ENCODE peak calls at places on chromosomes 16 and 17, in seven cellular contexts. D is spleen, Y is epithelial cell of esophagus, B is GM12865, K is uterus, E is AG10803, F is hepatocyte. P is an unnamed sample.

GRCh38 chr16:89721644-89722391 is 481 bp downstream of the ZNF276 start:
- DNase-seq in D (peak), Y (peak), B (peak), K (peak), E (peak), F (peak), P (no peak)

GRCh38 chr17:69326302-69327059 is 452 bp downstream of the ABCA5 start:
- DNase-seq in D (no peak), Y (peak), B (peak), K (no peak), E (peak), F (peak), P (peak)

GRCh38 chr16:31875112-31875803 is 1.7 kb downstream of the ZNF267 start:
- DNase-seq in D (no peak), Y (peak), B (no peak), K (no peak), E (peak), F (no peak), P (no peak)

GRCh38 chr17:37770631-37771518 is 26.0 kb upstream of the HNF1B start:
- DNase-seq in D (no peak), Y (peak), B (peak), K (no peak), E (peak), F (peak), P (no peak)

GRCh38 chr17:78324391-78325075 is 35.3 kb downstream of the SOCS3 start:
- DNase-seq in D (no peak), Y (no peak), B (no peak), K (peak), E (peak), F (peak), P (no peak)

GRCh38 chr16:70522216-70523000 is 946 bp downstream of the COG4 start:
- DNase-seq in D (no peak), Y (no peak), B (peak), K (no peak), E (no peak), F (no peak), P (peak)

GRCh38 chr16:1723450-1724147 is 17.6 kb downstream of the MAPK8IP3 start:
- DNase-seq in D (no peak), Y (peak), B (peak), K (no peak), E (peak), F (peak), P (no peak)

GRCh38 chr16:16183562-16183961 is 39.7 kb downstream of the ABCC6 start:
- DNase-seq in D (no peak), Y (no peak), B (no peak), K (no peak), E (no peak), F (no peak), P (no peak)

GRCh38 chr16:50718061-50718760 is 23.7 kb upstream of the CYLD start:
- DNase-seq in D (no peak), Y (no peak), B (no peak), K (no peak), E (peak), F (no peak), P (no peak)

GRCh38 chr16:28193530-28194423 is 18.0 kb downstream of the XPO6 start:
- DNase-seq in D (no peak), Y (peak), B (peak), K (no peak), E (peak), F (no peak), P (no peak)

GRCh38 chr17:39243155-39243554 is 17.4 kb upstream of the STAC2 start:
- DNase-seq in D (peak), Y (no peak), B (no peak), K (no peak), E (no peak), F (no peak), P (no peak)

GRCh38 chr16:80330803-80331202 is 210.0 kb upstream of the DYNLRB2 start:
- DNase-seq in D (no peak), Y (no peak), B (no peak), K (no peak), E (no peak), F (peak), P (no peak)

GRCh38 chr17:47316316-47316715 is 7.4 kb upstream of the EFCAB13 start:
- DNase-seq in D (no peak), Y (peak), B (no peak), K (no peak), E (peak), F (peak), P (no peak)

GRCh38 chr16:20904507-20905079 is 4.0 kb downstream of the LYRM1 start:
- DNase-seq in D (no peak), Y (peak), B (peak), K (no peak), E (peak), F (no peak), P (peak)

GRCh38 chr16:1979271-1980025 is 1.8 kb downstream of the NOXO1 start:
- DNase-seq in D (no peak), Y (peak), B (no peak), K (no peak), E (no peak), F (peak), P (no peak)

GRCh38 chr17:2893422-2893914 is 97.2 kb downstream of the RAP1GAP2 start:
- DNase-seq in D (no peak), Y (peak), B (no peak), K (no peak), E (no peak), F (no peak), P (no peak)

GRCh38 chr17:62614142-62614541 is 13.3 kb upstream of the MRC2 start:
- DNase-seq in D (no peak), Y (no peak), B (no peak), K (no peak), E (peak), F (no peak), P (no peak)

GRCh38 chr17:18904482-18904881 is 46.6 kb downstream of the PRPSAP2 start:
- DNase-seq in D (no peak), Y (no peak), B (no peak), K (no peak), E (no peak), F (no peak), P (no peak)

GRCh38 chr16:31488630-31489564 is 6.0 kb downstream of the SLC5A2 start:
- DNase-seq in D (peak), Y (peak), B (no peak), K (no peak), E (no peak), F (no peak), P (no peak)

GRCh38 chr17:82126479-82127314 is 28.7 kb upstream of the FASN start:
- DNase-seq in D (no peak), Y (no peak), B (no peak), K (no peak), E (no peak), F (no peak), P (no peak)

GRCh38 chr16:9296273-9296593 is 204.8 kb downstream of the HAPSTR1 start:
- DNase-seq in D (no peak), Y (no peak), B (no peak), K (no peak), E (no peak), F (no peak), P (no peak)

GRCh38 chr17:142876-143784 is 5.8 kb downstream of the SCGB1C2 start:
- DNase-seq in D (peak), Y (no peak), B (no peak), K (no peak), E (no peak), F (no peak), P (no peak)

GRCh38 chr17:2138768-2139167 is 83.9 kb downstream of the HIC1 start:
- DNase-seq in D (no peak), Y (no peak), B (peak), K (no peak), E (peak), F (peak), P (no peak)

GRCh38 chr17:34406196-34406595 is 43.2 kb upstream of the CCL1 start:
- DNase-seq in D (no peak), Y (no peak), B (no peak), K (no peak), E (no peak), F (no peak), P (no peak)

GRCh38 chr16:2428051-2428786 is 1.0 kb upstream of the CCNF start:
- DNase-seq in D (peak), Y (peak), B (peak), K (peak), E (no peak), F (peak), P (peak)

GRCh38 chr16:56777533-56777932 is 47.6 kb downstream of the NUP93 start:
- DNase-seq in D (no peak), Y (no peak), B (no peak), K (no peak), E (peak), F (no peak), P (no peak)

GRCh38 chr17:46822388-46822921 is 4.0 kb upstream of the WNT3 start:
- DNase-seq in D (peak), Y (peak), B (peak), K (no peak), E (no peak), F (no peak), P (no peak)

GRCh38 chr16:19936431-19936830 is 51.8 kb upstream of the GPRC5B start:
- DNase-seq in D (no peak), Y (no peak), B (no peak), K (no peak), E (no peak), F (no peak), P (no peak)

GRCh38 chr17:40862985-40863733 is 3.9 kb downstream of the KRT12 start:
- DNase-seq in D (no peak), Y (no peak), B (peak), K (no peak), E (no peak), F (no peak), P (no peak)

GRCh38 chr16:31513126-31513525 is 4.9 kb upstream of the RUSF1 start:
- DNase-seq in D (no peak), Y (peak), B (no peak), K (no peak), E (peak), F (no peak), P (no peak)

GRCh38 chr17:44197980-44198720 is 1.5 kb downstream of the ATXN7L3 start:
- DNase-seq in D (peak), Y (peak), B (peak), K (no peak), E (peak), F (peak), P (peak)

GRCh38 chr17:38926290-38927070 is 1.1 kb downstream of the LASP1NB start:
- DNase-seq in D (peak), Y (no peak), B (peak), K (no peak), E (peak), F (no peak), P (no peak)

GRCh38 chr17:8016632-8017424 is 14.4 kb downstream of the GUCY2D start:
- DNase-seq in D (peak), Y (peak), B (peak), K (no peak), E (no peak), F (peak), P (no peak)

GRCh38 chr17:73228748-73229236 is 32.9 kb downstream of the CPSF4L start:
- DNase-seq in D (no peak), Y (peak), B (peak), K (peak), E (peak), F (peak), P (peak)

GRCh38 chr17:2736956-2737355 is 12.5 kb downstream of the CCDC92B start:
- DNase-seq in D (no peak), Y (peak), B (no peak), K (no peak), E (no peak), F (no peak), P (no peak)

GRCh38 chr17:83193336-83194188 is 114.2 kb downstream of the METRNL start:
- DNase-seq in D (peak), Y (no peak), B (no peak), K (peak), E (peak), F (no peak), P (no peak)

GRCh38 chr16:3536851-3537250 is 36.0 kb downstream of the CLUAP1 start:
- DNase-seq in D (no peak), Y (no peak), B (no peak), K (no peak), E (peak), F (no peak), P (no peak)

GRCh38 chr17:69593351-69593715 is 178.8 kb downstream of the MAP2K6 start:
- DNase-seq in D (no peak), Y (no peak), B (no peak), K (no peak), E (peak), F (no peak), P (no peak)

GRCh38 chr17:40315206-40315605 is 6.2 kb downstream of the RARA start:
- DNase-seq in D (no peak), Y (no peak), B (no peak), K (peak), E (no peak), F (no peak), P (no peak)

GRCh38 chr17:77233635-77234334 is 93.0 kb downstream of the SEC14L1 start:
- DNase-seq in D (no peak), Y (peak), B (peak), K (peak), E (peak), F (peak), P (peak)

GRCh38 chr16:23398987-23399805 is 53.8 kb downstream of the COG7 start:
- DNase-seq in D (peak), Y (no peak), B (no peak), K (no peak), E (no peak), F (no peak), P (no peak)
- TF ChIP-seq CTCF in D (no peak), Y (no peak), B (no peak), K (no peak), E (no peak), F (no peak), P (no peak)

DNA sequence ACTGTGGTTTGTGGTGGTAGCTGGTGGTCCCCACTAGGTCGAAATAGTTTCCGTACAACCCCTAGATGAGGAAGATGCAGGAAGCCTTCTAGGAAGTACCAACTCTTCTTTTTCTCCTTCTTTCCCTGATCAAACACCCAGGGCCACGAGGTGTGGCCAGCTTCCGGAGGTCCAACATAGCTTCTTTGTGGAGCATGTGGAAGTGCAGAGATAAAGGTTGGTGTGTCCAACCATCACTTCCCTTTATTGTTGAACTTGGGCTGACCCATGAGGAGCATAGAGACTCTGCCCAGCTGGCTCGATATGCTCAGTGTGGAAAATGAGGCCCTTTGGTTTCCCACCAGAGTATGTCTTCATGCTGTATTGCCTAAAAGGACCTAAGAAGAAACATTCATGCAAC is 6.3 kb upstream of the RGS9 start:
- DNase-seq in D (no peak), Y (no peak), B (no peak), K (no peak), E (no peak), F (no peak), P (no peak)
- H3K4me3 ChIP-seq in D (no peak), Y (no peak), B (no peak), K (no peak), E (no peak), F (no peak), P (no peak)

DNA sequence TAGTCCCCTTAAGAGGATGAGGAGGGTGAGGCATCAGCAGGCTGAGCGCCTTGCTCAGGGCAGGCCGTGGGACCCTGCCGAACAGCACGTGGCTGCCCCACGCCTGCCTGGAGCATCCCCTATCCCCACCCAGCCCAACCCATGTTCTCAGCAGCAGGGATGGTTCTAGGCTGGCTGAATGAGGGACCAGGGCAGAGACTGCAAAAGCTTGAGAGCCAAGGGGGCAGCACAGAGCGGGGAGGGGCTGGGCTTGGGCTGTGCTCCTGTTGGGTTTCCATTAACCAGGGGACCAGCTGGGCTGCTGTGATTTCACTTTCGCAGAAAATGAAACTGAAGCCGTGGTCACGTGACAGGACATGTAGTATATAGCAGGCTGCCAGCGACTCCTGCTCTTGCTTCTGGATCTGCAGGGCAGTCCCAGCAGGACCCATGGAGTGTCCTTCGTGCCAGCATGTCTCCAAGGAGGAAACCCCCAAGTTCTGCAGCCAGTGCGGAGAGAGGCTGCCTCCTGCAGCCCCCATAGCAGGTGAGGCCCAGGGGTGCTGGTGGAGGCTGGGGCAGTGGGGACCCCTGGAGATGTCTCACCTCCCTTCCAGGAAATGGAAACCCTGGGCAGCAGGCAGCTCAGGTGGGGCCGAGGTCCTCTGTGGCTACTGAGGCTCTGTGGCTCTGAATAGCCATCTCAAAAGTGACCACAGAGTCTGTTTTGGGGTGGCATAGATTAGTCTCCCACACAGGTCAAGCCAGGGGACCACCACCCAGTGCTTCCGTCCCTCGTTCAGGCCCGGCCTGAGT is 2.8 kb downstream of the RNF213 start:
- DNase-seq in D (peak), Y (peak), B (peak), K (peak), E (peak), F (peak), P (peak)
- TF ChIP-seq CTCF in D (no peak), Y (no peak), B (peak), K (no peak), E (no peak), F (peak), P (peak)

DNA sequence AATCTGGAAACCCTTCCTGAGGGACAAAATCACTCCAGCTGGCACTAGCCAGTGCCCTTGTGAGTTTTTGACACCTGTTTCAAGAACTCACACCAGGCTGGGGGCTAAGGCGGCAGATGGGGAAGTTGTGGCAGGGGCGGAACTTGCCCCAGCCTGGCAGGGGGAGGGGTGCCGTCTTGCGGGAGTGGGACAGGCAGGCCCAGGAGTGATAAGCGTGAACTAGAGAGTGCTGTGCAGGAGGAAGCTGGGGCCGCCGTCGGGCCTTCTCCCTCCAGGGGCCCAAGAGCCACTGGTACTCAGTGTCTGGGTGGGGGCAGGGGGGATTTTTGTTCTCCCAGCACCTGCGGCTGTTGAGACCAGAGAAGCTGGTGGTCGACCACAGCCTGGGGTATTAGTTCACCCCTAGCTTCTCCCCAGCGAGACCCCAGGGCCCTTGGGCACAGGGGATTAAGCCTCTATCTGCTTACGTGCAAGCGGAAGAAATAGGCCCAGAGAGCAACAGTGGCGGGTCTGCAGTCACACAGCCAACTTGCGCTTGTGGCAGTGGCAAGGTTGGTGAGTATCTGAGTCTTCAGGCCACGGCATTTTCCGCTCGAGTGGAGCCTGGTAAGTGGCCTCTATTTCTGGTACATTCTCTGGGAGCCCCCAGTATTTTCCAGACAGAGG is 40.1 kb upstream of the PLCG2 start:
- DNase-seq in D (peak), Y (no peak), B (peak), K (no peak), E (no peak), F (no peak), P (no peak)
- H3K4me3 ChIP-seq in D (peak), Y (no peak), B (peak), K (no peak), E (no peak), F (no peak), P (peak)

DNA sequence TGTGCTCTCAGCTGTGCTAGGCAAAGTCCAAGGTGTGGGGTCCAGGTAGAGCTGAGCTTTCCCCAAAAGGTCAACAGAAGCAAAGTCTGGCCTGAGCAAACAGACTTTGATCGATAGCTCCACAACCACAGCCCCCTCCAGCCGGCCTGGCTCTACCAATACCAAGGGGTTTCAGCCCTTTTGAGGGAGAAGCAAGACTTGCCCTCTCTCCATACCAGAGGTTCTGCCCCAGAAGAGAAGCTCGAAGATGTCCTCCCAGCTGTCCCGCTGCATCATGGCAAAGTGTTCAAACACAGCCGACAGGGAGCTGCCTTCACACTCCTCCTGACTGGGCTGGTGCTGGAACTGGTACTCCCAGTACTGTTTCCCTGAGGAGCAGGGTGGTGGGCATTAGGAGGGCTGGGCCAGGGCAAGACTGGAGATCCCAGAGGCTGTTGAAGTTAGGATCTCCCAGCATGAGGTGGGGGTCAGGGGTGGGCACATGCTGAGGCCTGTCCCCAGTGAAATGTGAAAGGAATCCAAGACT is 1.7 kb downstream of the VTN start:
- DNase-seq in D (no peak), Y (no peak), B (no peak), K (no peak), E (no peak), F (peak), P (no peak)
- TF ChIP-seq CTCF in D (no peak), Y (no peak), B (no peak), K (no peak), E (no peak), F (no peak), P (no peak)

GRCh38 chr16:86512301-86512859 is 2.1 kb downstream of the FOXF1 start:
- DNase-seq in D (no peak), Y (no peak), B (no peak), K (no peak), E (no peak), F (no peak), P (no peak)
- H3K4me3 ChIP-seq in D (no peak), Y (no peak), B (no peak), K (peak), E (peak), F (peak), P (no peak)

P was measured in GM12864.